ENCODE peak calls at places on chromosomes 11 and 22, in seven cellular contexts. B, F, N, S, Q, I and G are unnamed samples.

GRCh38 chr11:61158691-61159381 is 2.4 kb downstream of the VPS37C start:
- DNase-seq in B (peak; percentile 74), F (no peak), N (no peak), S (no peak), Q (no peak), I (no peak), G (peak; percentile 34)

GRCh38 chr11:45079075-45079444 is 67.4 kb upstream of the PRDM11 start:
- DNase-seq in B (no peak), F (no peak), N (no peak), S (no peak), Q (no peak), I (no peak), G (peak; percentile 24)

GRCh38 chr11:83241291-83241946 is 44.7 kb downstream of the CCDC90B start:
- DNase-seq in B (peak; percentile 64), F (no peak), N (peak; percentile 77), S (no peak), Q (no peak), I (no peak), G (peak; percentile 52)

GRCh38 chr11:75946531-75947530 is 131.8 kb downstream of the UVRAG start:
- DNase-seq in B (peak; percentile 80), F (no peak), N (no peak), S (peak; percentile 36), Q (no peak), I (no peak), G (no peak)

GRCh38 chr11:71255323-71255722 is 2.9 kb upstream of the SHANK2 start:
- DNase-seq in B (no peak), F (no peak), N (no peak), S (no peak), Q (no peak), I (no peak), G (no peak)

GRCh38 chr11:78417175-78417887 is at the start of gene GAB2:
- DNase-seq in B (no peak), F (no peak), N (no peak), S (no peak), Q (no peak), I (no peak), G (peak; percentile 66)

GRCh38 chr22:39205344-39206021 is 39.3 kb downstream of the PDGFB start:
- DNase-seq in B (peak; percentile 34), F (no peak), N (no peak), S (no peak), Q (no peak), I (no peak), G (no peak)

GRCh38 chr11:19291064-19291463 is 50.3 kb upstream of the E2F8 start:
- DNase-seq in B (no peak), F (no peak), N (no peak), S (no peak), Q (no peak), I (no peak), G (no peak)

GRCh38 chr22:46031066-46031465 is 54.1 kb upstream of the WNT7B start:
- DNase-seq in B (no peak), F (peak; percentile 13), N (no peak), S (no peak), Q (no peak), I (no peak), G (no peak)

GRCh38 chr11:99368579-99368978 is 347.8 kb downstream of the CNTN5 start:
- DNase-seq in B (peak; percentile 43), F (no peak), N (no peak), S (no peak), Q (no peak), I (no peak), G (no peak)

GRCh38 chr11:121754603-121755002 is 301.8 kb upstream of the SORL1-AS1 start:
- DNase-seq in B (no peak), F (no peak), N (no peak), S (peak; percentile 69), Q (no peak), I (no peak), G (no peak)

GRCh38 chr22:43110927-43111623 is 525 bp downstream of the BIK start:
- DNase-seq in B (no peak), F (no peak), N (peak; percentile 34), S (peak; percentile 50), Q (no peak), I (no peak), G (peak; percentile 66)

GRCh38 chr11:47881145-47881544 is 33.0 kb upstream of the NUP160 start:
- DNase-seq in B (no peak), F (peak; percentile 22), N (no peak), S (no peak), Q (peak; percentile 65), I (no peak), G (no peak)

GRCh38 chr11:83349371-83349770 is 63.2 kb upstream of the CCDC90B start:
- DNase-seq in B (no peak), F (no peak), N (no peak), S (no peak), Q (no peak), I (no peak), G (no peak)

GRCh38 chr11:114818382-114818781 is 140.1 kb downstream of the NXPE2 start:
- DNase-seq in B (no peak), F (no peak), N (no peak), S (no peak), Q (no peak), I (no peak), G (no peak)

GRCh38 chr11:28833670-28834069 is 725.5 kb downstream of the METTL15 start:
- DNase-seq in B (peak; percentile 99), F (no peak), N (no peak), S (no peak), Q (no peak), I (no peak), G (no peak)

GRCh38 chr11:79447039-79447438 is 6.2 kb upstream of the TENM4 start:
- DNase-seq in B (no peak), F (no peak), N (no peak), S (no peak), Q (no peak), I (no peak), G (no peak)

GRCh38 chr11:95477981-95478380 is 247.0 kb upstream of the SESN3 start:
- DNase-seq in B (no peak), F (no peak), N (no peak), S (no peak), Q (no peak), I (no peak), G (no peak)

GRCh38 chr22:38953577-38954413 is 3.6 kb upstream of the APOBEC3A start:
- DNase-seq in B (no peak), F (no peak), N (no peak), S (no peak), Q (no peak), I (no peak), G (peak; percentile 75)

GRCh38 chr11:2549080-2549479 is 104.3 kb downstream of the KCNQ1 start:
- DNase-seq in B (no peak), F (no peak), N (no peak), S (peak; percentile 27), Q (no peak), I (no peak), G (peak; percentile 0)

GRCh38 chr11:47242596-47243192 is 5.9 kb downstream of the ACP2 start:
- DNase-seq in B (no peak), F (no peak), N (no peak), S (no peak), Q (no peak), I (no peak), G (no peak)

GRCh38 chr11:30789270-30789669 is 203.1 kb upstream of the MPPED2 start:
- DNase-seq in B (peak; percentile 49), F (no peak), N (no peak), S (no peak), Q (no peak), I (no peak), G (no peak)

GRCh38 chr11:95937358-95937757 is 13.5 kb upstream of the MTMR2 start:
- DNase-seq in B (no peak), F (no peak), N (no peak), S (no peak), Q (no peak), I (no peak), G (no peak)

GRCh38 chr11:110174645-110175310 is 81.6 kb downstream of the ZC3H12C start:
- DNase-seq in B (peak; percentile 74), F (no peak), N (no peak), S (no peak), Q (peak; percentile 55), I (no peak), G (no peak)

GRCh38 chr11:66691311-66691980 is 13.8 kb upstream of the RBM4B start:
- DNase-seq in B (no peak), F (no peak), N (no peak), S (no peak), Q (no peak), I (no peak), G (no peak)

GRCh38 chr11:65417702-65418430 is 4.7 kb upstream of the NEAT1 start:
- DNase-seq in B (no peak), F (peak; percentile 46), N (peak; percentile 46), S (peak; percentile 76), Q (peak; percentile 80), I (no peak), G (peak; percentile 63)
- H3K4me1 ChIP-seq in B (peaks cover 62% of the 10 kb centered on the region), F (peaks cover 74% of the 10 kb centered on the region), N (peaks cover 54% of the 10 kb centered on the region), S (peaks cover 23% of the 10 kb centered on the region), Q (peaks cover 69% of the 10 kb centered on the region), I (peaks cover 50% of the 10 kb centered on the region), G (peaks cover 39% of the 10 kb centered on the region)

GRCh38 chr11:8352852-8353505 is 89.3 kb upstream of the LMO1 start:
- DNase-seq in B (no peak), F (no peak), N (no peak), S (no peak), Q (no peak), I (no peak), G (no peak)
- H3K27me3 ChIP-seq in B (peaks cover 11% of the 10 kb centered on the region), F (peaks cover 20% of the 10 kb centered on the region), N (no peaks in the 10 kb centered on the region), S (no peaks in the 10 kb centered on the region), Q (no peaks in the 10 kb centered on the region), I (no peaks in the 10 kb centered on the region), G (no peaks in the 10 kb centered on the region)

GRCh38 chr11:788009-788640 is 1.8 kb downstream of the CEND1 start:
- DNase-seq in B (no peak), F (no peak), N (no peak), S (no peak), Q (no peak), I (no peak), G (no peak)
- TF ChIP-seq CTCF in B (no peak), F (no peak), N (no peak), S (no peak), Q (no peak), I (no peak), G (no peak)

GRCh38 chr11:31807791-31808074 is 3.4 kb downstream of the PAX6 start:
- DNase-seq in B (no peak), F (no peak), N (no peak), S (no peak), Q (no peak), I (no peak), G (no peak)

GRCh38 chr11:31808721-31809542 is 2.2 kb downstream of the PAX6 start:
- DNase-seq in B (peak; percentile 27), F (no peak), N (no peak), S (no peak), Q (no peak), I (no peak), G (no peak)

GRCh38 chr11:31806944-31807790 is 4.0 kb downstream of the PAX6 start:
- DNase-seq in B (peak; percentile 13), F (no peak), N (no peak), S (no peak), Q (no peak), I (no peak), G (no peak)

GRCh38 chr11:31809543-31809856 is 1.6 kb downstream of the PAX6 start:
- DNase-seq in B (peak; percentile 10), F (no peak), N (no peak), S (no peak), Q (no peak), I (no peak), G (no peak)

DNA sequence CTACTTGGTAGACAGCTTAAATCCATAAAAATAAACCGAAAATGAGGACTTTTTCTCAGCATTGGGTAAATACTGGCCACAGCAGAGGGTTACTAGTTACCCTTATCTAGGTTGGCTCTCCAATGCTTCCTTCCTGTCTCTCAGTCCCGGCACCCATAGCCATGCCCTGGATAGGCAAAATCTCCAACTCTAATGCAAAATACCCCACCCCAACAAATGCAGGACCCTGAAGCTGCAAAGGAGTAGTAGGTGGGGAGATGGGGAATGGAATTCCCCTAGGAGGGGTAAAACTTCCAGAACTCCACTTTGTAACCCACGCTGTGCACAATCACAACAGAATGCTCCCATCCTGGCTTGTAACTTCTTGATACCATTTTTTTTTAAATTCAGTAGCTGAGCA is 2.9 kb downstream of the PAX6 start:
- DNase-seq in B (no peak), F (no peak), N (no peak), S (no peak), Q (no peak), I (no peak), G (no peak)
- H3K4me1 ChIP-seq in B (peaks cover 32% of the 10 kb centered on the region), F (peaks cover 67% of the 10 kb centered on the region), N (peaks cover 12% of the 10 kb centered on the region), S (peaks cover 12% of the 10 kb centered on the region), Q (peaks cover 62% of the 10 kb centered on the region), I (peaks cover 47% of the 10 kb centered on the region), G (peaks cover 53% of the 10 kb centered on the region)